ENCODE peak calls at places on chromosome 12, in nine cellular contexts. One of them, this sample, is unnamed.

GRCh38 chr12:52871291-52871961 is 22.6 kb upstream of the KRT78 start:
- DNase-seq in CD4-positive, alpha-beta T cell: no peak
- DNase-seq in RPMI8226: peak
- DNase-seq in heart left ventricle: no peak
- DNase-seq in stimulated activated CD4-positive, alpha-beta T cell treated with anti-CD3 and anti-CD28 coated beads, Interleukin-1b, Interleukin-23, amount 100 ng/mL, for 1 hour: no peak
- DNase-seq in GM19239: no peak
- DNase-seq in anterior cingulate cortex: no peak
- DNase-seq in HEK293T: no peak
- DNase-seq in cardiac muscle cell: no peak
- DNase-seq in this sample: no peak

GRCh38 chr12:131933387-131933786 is 4.3 kb downstream of the PUS1 start:
- DNase-seq in anterior cingulate cortex: no peak
- DNase-seq in heart left ventricle: no peak
- DNase-seq in cardiac muscle cell: no peak
- DNase-seq in RPMI8226: no peak
- DNase-seq in GM19239: no peak
- DNase-seq in HEK293T: no peak
- DNase-seq in stimulated activated CD4-positive, alpha-beta T cell treated with anti-CD3 and anti-CD28 coated beads, Interleukin-1b, Interleukin-23, amount 100 ng/mL, for 1 hour: no peak
- DNase-seq in CD4-positive, alpha-beta T cell: no peak
- DNase-seq in this sample: no peak

GRCh38 chr12:65171073-65171472 is 1.7 kb downstream of the LEMD3 start:
- DNase-seq in CD4-positive, alpha-beta T cell: no peak
- DNase-seq in stimulated activated CD4-positive, alpha-beta T cell treated with anti-CD3 and anti-CD28 coated beads, Interleukin-1b, Interleukin-23, amount 100 ng/mL, for 1 hour: no peak
- DNase-seq in anterior cingulate cortex: no peak
- DNase-seq in cardiac muscle cell: no peak
- DNase-seq in GM19239: no peak
- DNase-seq in RPMI8226: peak
- DNase-seq in heart left ventricle: no peak
- DNase-seq in HEK293T: no peak
- DNase-seq in this sample: no peak

GRCh38 chr12:64781374-64782029 is 22.3 kb upstream of the GNS start:
- DNase-seq in CD4-positive, alpha-beta T cell: peak
- DNase-seq in GM19239: no peak
- DNase-seq in HEK293T: peak
- DNase-seq in stimulated activated CD4-positive, alpha-beta T cell treated with anti-CD3 and anti-CD28 coated beads, Interleukin-1b, Interleukin-23, amount 100 ng/mL, for 1 hour: no peak
- DNase-seq in cardiac muscle cell: no peak
- DNase-seq in RPMI8226: peak
- DNase-seq in anterior cingulate cortex: no peak
- DNase-seq in heart left ventricle: no peak
- DNase-seq in this sample: no peak

GRCh38 chr12:31306871-31307270 is 19.1 kb downstream of the SINHCAF start:
- DNase-seq in stimulated activated CD4-positive, alpha-beta T cell treated with anti-CD3 and anti-CD28 coated beads, Interleukin-1b, Interleukin-23, amount 100 ng/mL, for 1 hour: no peak
- DNase-seq in heart left ventricle: no peak
- DNase-seq in cardiac muscle cell: no peak
- DNase-seq in anterior cingulate cortex: no peak
- DNase-seq in HEK293T: no peak
- DNase-seq in CD4-positive, alpha-beta T cell: no peak
- DNase-seq in RPMI8226: no peak
- DNase-seq in GM19239: no peak
- DNase-seq in this sample: no peak

GRCh38 chr12:4628406-4628805 is 20.4 kb downstream of the AKAP3 start:
- DNase-seq in GM19239: no peak
- DNase-seq in cardiac muscle cell: no peak
- DNase-seq in anterior cingulate cortex: no peak
- DNase-seq in stimulated activated CD4-positive, alpha-beta T cell treated with anti-CD3 and anti-CD28 coated beads, Interleukin-1b, Interleukin-23, amount 100 ng/mL, for 1 hour: no peak
- DNase-seq in heart left ventricle: no peak
- DNase-seq in HEK293T: no peak
- DNase-seq in CD4-positive, alpha-beta T cell: no peak
- DNase-seq in RPMI8226: no peak
- DNase-seq in this sample: no peak

GRCh38 chr12:131114942-131115584 is 161.4 kb downstream of the ADGRD1 start:
- DNase-seq in cardiac muscle cell: no peak
- DNase-seq in RPMI8226: no peak
- DNase-seq in GM19239: no peak
- DNase-seq in stimulated activated CD4-positive, alpha-beta T cell treated with anti-CD3 and anti-CD28 coated beads, Interleukin-1b, Interleukin-23, amount 100 ng/mL, for 1 hour: no peak
- DNase-seq in HEK293T: no peak
- DNase-seq in CD4-positive, alpha-beta T cell: no peak
- DNase-seq in anterior cingulate cortex: no peak
- DNase-seq in heart left ventricle: peak
- DNase-seq in this sample: no peak

GRCh38 chr12:82663893-82664292 is 22.8 kb upstream of the TMTC2 start:
- DNase-seq in GM19239: no peak
- DNase-seq in RPMI8226: no peak
- DNase-seq in stimulated activated CD4-positive, alpha-beta T cell treated with anti-CD3 and anti-CD28 coated beads, Interleukin-1b, Interleukin-23, amount 100 ng/mL, for 1 hour: no peak
- DNase-seq in anterior cingulate cortex: no peak
- DNase-seq in HEK293T: no peak
- DNase-seq in CD4-positive, alpha-beta T cell: no peak
- DNase-seq in heart left ventricle: no peak
- DNase-seq in cardiac muscle cell: no peak
- DNase-seq in this sample: no peak

GRCh38 chr12:116463366-116463765 is 95.8 kb upstream of the MAP1LC3B2 start:
- DNase-seq in GM19239: no peak
- DNase-seq in cardiac muscle cell: no peak
- DNase-seq in CD4-positive, alpha-beta T cell: no peak
- DNase-seq in anterior cingulate cortex: no peak
- DNase-seq in stimulated activated CD4-positive, alpha-beta T cell treated with anti-CD3 and anti-CD28 coated beads, Interleukin-1b, Interleukin-23, amount 100 ng/mL, for 1 hour: no peak
- DNase-seq in heart left ventricle: no peak
- DNase-seq in RPMI8226: no peak
- DNase-seq in HEK293T: no peak
- DNase-seq in this sample: no peak

GRCh38 chr12:2265461-2266167 is 212.8 kb downstream of the CACNA1C start:
- DNase-seq in stimulated activated CD4-positive, alpha-beta T cell treated with anti-CD3 and anti-CD28 coated beads, Interleukin-1b, Interleukin-23, amount 100 ng/mL, for 1 hour: no peak
- DNase-seq in anterior cingulate cortex: no peak
- DNase-seq in heart left ventricle: no peak
- DNase-seq in CD4-positive, alpha-beta T cell: no peak
- DNase-seq in GM19239: no peak
- DNase-seq in HEK293T: no peak
- DNase-seq in RPMI8226: no peak
- DNase-seq in cardiac muscle cell: no peak
- DNase-seq in this sample: no peak

GRCh38 chr12:132839558-132840235 is 11.0 kb upstream of the GOLGA3 start:
- DNase-seq in heart left ventricle: no peak
- DNase-seq in stimulated activated CD4-positive, alpha-beta T cell treated with anti-CD3 and anti-CD28 coated beads, Interleukin-1b, Interleukin-23, amount 100 ng/mL, for 1 hour: no peak
- DNase-seq in cardiac muscle cell: no peak
- DNase-seq in HEK293T: no peak
- DNase-seq in RPMI8226: no peak
- DNase-seq in GM19239: no peak
- DNase-seq in CD4-positive, alpha-beta T cell: no peak
- DNase-seq in anterior cingulate cortex: no peak
- DNase-seq in this sample: no peak

GRCh38 chr12:130158775-130159100 is 3.5 kb upstream of the FZD10 start:
- DNase-seq in stimulated activated CD4-positive, alpha-beta T cell treated with anti-CD3 and anti-CD28 coated beads, Interleukin-1b, Interleukin-23, amount 100 ng/mL, for 1 hour: no peak
- DNase-seq in heart left ventricle: no peak
- DNase-seq in anterior cingulate cortex: no peak
- DNase-seq in CD4-positive, alpha-beta T cell: no peak
- DNase-seq in RPMI8226: no peak
- DNase-seq in cardiac muscle cell: no peak
- DNase-seq in HEK293T: no peak
- DNase-seq in GM19239: no peak
- DNase-seq in this sample: no peak

GRCh38 chr12:132723764-132724140 is 13.1 kb downstream of the PGAM5 start:
- DNase-seq in RPMI8226: no peak
- DNase-seq in stimulated activated CD4-positive, alpha-beta T cell treated with anti-CD3 and anti-CD28 coated beads, Interleukin-1b, Interleukin-23, amount 100 ng/mL, for 1 hour: no peak
- DNase-seq in cardiac muscle cell: no peak
- DNase-seq in heart left ventricle: no peak
- DNase-seq in anterior cingulate cortex: no peak
- DNase-seq in CD4-positive, alpha-beta T cell: no peak
- DNase-seq in HEK293T: no peak
- DNase-seq in GM19239: no peak
- DNase-seq in this sample: no peak

GRCh38 chr12:62127516-62127915 is 132.7 kb upstream of the USP15 start:
- DNase-seq in cardiac muscle cell: no peak
- DNase-seq in GM19239: no peak
- DNase-seq in heart left ventricle: no peak
- DNase-seq in anterior cingulate cortex: no peak
- DNase-seq in HEK293T: no peak
- DNase-seq in CD4-positive, alpha-beta T cell: no peak
- DNase-seq in stimulated activated CD4-positive, alpha-beta T cell treated with anti-CD3 and anti-CD28 coated beads, Interleukin-1b, Interleukin-23, amount 100 ng/mL, for 1 hour: no peak
- DNase-seq in RPMI8226: no peak
- DNase-seq in this sample: no peak

GRCh38 chr12:59587710-59588109 is 8.1 kb upstream of the SLC16A7 start:
- DNase-seq in stimulated activated CD4-positive, alpha-beta T cell treated with anti-CD3 and anti-CD28 coated beads, Interleukin-1b, Interleukin-23, amount 100 ng/mL, for 1 hour: no peak
- DNase-seq in cardiac muscle cell: no peak
- DNase-seq in anterior cingulate cortex: no peak
- DNase-seq in CD4-positive, alpha-beta T cell: no peak
- DNase-seq in heart left ventricle: no peak
- DNase-seq in RPMI8226: no peak
- DNase-seq in GM19239: no peak
- DNase-seq in HEK293T: no peak
- DNase-seq in this sample: no peak

GRCh38 chr12:58540480-58541299 is 379.6 kb downstream of the LRIG3 start:
- DNase-seq in cardiac muscle cell: peak
- DNase-seq in HEK293T: peak
- DNase-seq in anterior cingulate cortex: peak
- DNase-seq in GM19239: no peak
- DNase-seq in RPMI8226: peak
- DNase-seq in CD4-positive, alpha-beta T cell: no peak
- DNase-seq in heart left ventricle: peak
- DNase-seq in stimulated activated CD4-positive, alpha-beta T cell treated with anti-CD3 and anti-CD28 coated beads, Interleukin-1b, Interleukin-23, amount 100 ng/mL, for 1 hour: no peak
- DNase-seq in this sample: peak

GRCh38 chr12:80598004-80598606 is 109.3 kb upstream of the MYF6 start:
- DNase-seq in anterior cingulate cortex: no peak
- DNase-seq in HEK293T: peak
- DNase-seq in heart left ventricle: no peak
- DNase-seq in CD4-positive, alpha-beta T cell: no peak
- DNase-seq in GM19239: no peak
- DNase-seq in RPMI8226: peak
- DNase-seq in cardiac muscle cell: peak
- DNase-seq in stimulated activated CD4-positive, alpha-beta T cell treated with anti-CD3 and anti-CD28 coated beads, Interleukin-1b, Interleukin-23, amount 100 ng/mL, for 1 hour: no peak
- DNase-seq in this sample: no peak

GRCh38 chr12:76113800-76114757 is 29.6 kb upstream of the NAP1L1 start:
- DNase-seq in RPMI8226: no peak
- DNase-seq in anterior cingulate cortex: no peak
- DNase-seq in heart left ventricle: no peak
- DNase-seq in cardiac muscle cell: peak
- DNase-seq in HEK293T: no peak
- DNase-seq in CD4-positive, alpha-beta T cell: no peak
- DNase-seq in stimulated activated CD4-positive, alpha-beta T cell treated with anti-CD3 and anti-CD28 coated beads, Interleukin-1b, Interleukin-23, amount 100 ng/mL, for 1 hour: no peak
- DNase-seq in GM19239: no peak
- DNase-seq in this sample: no peak

GRCh38 chr12:5260591-5261086 is 171.3 kb upstream of the NTF3 start:
- DNase-seq in stimulated activated CD4-positive, alpha-beta T cell treated with anti-CD3 and anti-CD28 coated beads, Interleukin-1b, Interleukin-23, amount 100 ng/mL, for 1 hour: no peak
- DNase-seq in RPMI8226: no peak
- DNase-seq in anterior cingulate cortex: no peak
- DNase-seq in heart left ventricle: no peak
- DNase-seq in GM19239: no peak
- DNase-seq in cardiac muscle cell: no peak
- DNase-seq in CD4-positive, alpha-beta T cell: no peak
- DNase-seq in HEK293T: no peak
- DNase-seq in this sample: no peak

GRCh38 chr12:88559199-88559598 is 21.1 kb downstream of the KITLG start:
- DNase-seq in GM19239: no peak
- DNase-seq in heart left ventricle: no peak
- DNase-seq in CD4-positive, alpha-beta T cell: no peak
- DNase-seq in HEK293T: no peak
- DNase-seq in stimulated activated CD4-positive, alpha-beta T cell treated with anti-CD3 and anti-CD28 coated beads, Interleukin-1b, Interleukin-23, amount 100 ng/mL, for 1 hour: no peak
- DNase-seq in RPMI8226: no peak
- DNase-seq in cardiac muscle cell: peak
- DNase-seq in anterior cingulate cortex: no peak
- DNase-seq in this sample: no peak

GRCh38 chr12:78229491-78230209 is 399.0 kb downstream of the NAV3 start:
- DNase-seq in stimulated activated CD4-positive, alpha-beta T cell treated with anti-CD3 and anti-CD28 coated beads, Interleukin-1b, Interleukin-23, amount 100 ng/mL, for 1 hour: no peak
- DNase-seq in anterior cingulate cortex: no peak
- DNase-seq in heart left ventricle: no peak
- DNase-seq in cardiac muscle cell: peak
- DNase-seq in GM19239: peak
- DNase-seq in CD4-positive, alpha-beta T cell: no peak
- DNase-seq in RPMI8226: peak
- DNase-seq in HEK293T: peak
- DNase-seq in this sample: no peak

GRCh38 chr12:51393676-51394545 is 2.7 kb upstream of the GALNT6 start:
- DNase-seq in GM19239: no peak
- DNase-seq in HEK293T: no peak
- DNase-seq in RPMI8226: no peak
- DNase-seq in CD4-positive, alpha-beta T cell: peak
- DNase-seq in heart left ventricle: peak
- DNase-seq in cardiac muscle cell: no peak
- DNase-seq in stimulated activated CD4-positive, alpha-beta T cell treated with anti-CD3 and anti-CD28 coated beads, Interleukin-1b, Interleukin-23, amount 100 ng/mL, for 1 hour: no peak
- DNase-seq in anterior cingulate cortex: no peak
- DNase-seq in this sample: no peak

GRCh38 chr12:28253175-28253641 is 63.0 kb downstream of the CCDC91 start:
- DNase-seq in RPMI8226: no peak
- DNase-seq in cardiac muscle cell: no peak
- DNase-seq in HEK293T: no peak
- DNase-seq in GM19239: peak
- DNase-seq in anterior cingulate cortex: no peak
- DNase-seq in stimulated activated CD4-positive, alpha-beta T cell treated with anti-CD3 and anti-CD28 coated beads, Interleukin-1b, Interleukin-23, amount 100 ng/mL, for 1 hour: no peak
- DNase-seq in heart left ventricle: no peak
- DNase-seq in CD4-positive, alpha-beta T cell: no peak
- DNase-seq in this sample: no peak

GRCh38 chr12:57822392-57823130 is 4.0 kb upstream of the AVIL start:
- DNase-seq in RPMI8226: no peak
- DNase-seq in CD4-positive, alpha-beta T cell: no peak
- DNase-seq in HEK293T: no peak
- DNase-seq in heart left ventricle: no peak
- DNase-seq in cardiac muscle cell: no peak
- DNase-seq in anterior cingulate cortex: no peak
- DNase-seq in stimulated activated CD4-positive, alpha-beta T cell treated with anti-CD3 and anti-CD28 coated beads, Interleukin-1b, Interleukin-23, amount 100 ng/mL, for 1 hour: no peak
- DNase-seq in GM19239: no peak
- DNase-seq in this sample: no peak

GRCh38 chr12:51232642-51233041 is 6.0 kb upstream of the DAZAP2 start:
- DNase-seq in HEK293T: no peak
- DNase-seq in stimulated activated CD4-positive, alpha-beta T cell treated with anti-CD3 and anti-CD28 coated beads, Interleukin-1b, Interleukin-23, amount 100 ng/mL, for 1 hour: no peak
- DNase-seq in GM19239: no peak
- DNase-seq in anterior cingulate cortex: no peak
- DNase-seq in CD4-positive, alpha-beta T cell: no peak
- DNase-seq in heart left ventricle: no peak
- DNase-seq in RPMI8226: no peak
- DNase-seq in cardiac muscle cell: no peak
- DNase-seq in this sample: no peak

GRCh38 chr12:99732121-99732520 is 84.6 kb downstream of the GARIN6 start:
- DNase-seq in cardiac muscle cell: no peak
- DNase-seq in anterior cingulate cortex: no peak
- DNase-seq in heart left ventricle: no peak
- DNase-seq in CD4-positive, alpha-beta T cell: no peak
- DNase-seq in GM19239: no peak
- DNase-seq in HEK293T: no peak
- DNase-seq in RPMI8226: no peak
- DNase-seq in stimulated activated CD4-positive, alpha-beta T cell treated with anti-CD3 and anti-CD28 coated beads, Interleukin-1b, Interleukin-23, amount 100 ng/mL, for 1 hour: no peak
- DNase-seq in this sample: no peak

GRCh38 chr12:91870872-91871707 is 274.6 kb downstream of the BTG1 start:
- DNase-seq in GM19239: no peak
- DNase-seq in CD4-positive, alpha-beta T cell: no peak
- DNase-seq in heart left ventricle: no peak
- DNase-seq in RPMI8226: no peak
- DNase-seq in HEK293T: no peak
- DNase-seq in stimulated activated CD4-positive, alpha-beta T cell treated with anti-CD3 and anti-CD28 coated beads, Interleukin-1b, Interleukin-23, amount 100 ng/mL, for 1 hour: no peak
- DNase-seq in cardiac muscle cell: no peak
- DNase-seq in anterior cingulate cortex: no peak
- DNase-seq in this sample: no peak

GRCh38 chr12:83865431-83865830 is 1047.2 kb downstream of the SLC6A15 start:
- DNase-seq in stimulated activated CD4-positive, alpha-beta T cell treated with anti-CD3 and anti-CD28 coated beads, Interleukin-1b, Interleukin-23, amount 100 ng/mL, for 1 hour: no peak
- DNase-seq in HEK293T: no peak
- DNase-seq in heart left ventricle: no peak
- DNase-seq in RPMI8226: peak
- DNase-seq in anterior cingulate cortex: no peak
- DNase-seq in CD4-positive, alpha-beta T cell: no peak
- DNase-seq in cardiac muscle cell: no peak
- DNase-seq in GM19239: no peak
- DNase-seq in this sample: no peak

GRCh38 chr12:123388948-123389559 is 5.1 kb downstream of the KMT5A start:
- DNase-seq in stimulated activated CD4-positive, alpha-beta T cell treated with anti-CD3 and anti-CD28 coated beads, Interleukin-1b, Interleukin-23, amount 100 ng/mL, for 1 hour: no peak
- DNase-seq in GM19239: no peak
- DNase-seq in CD4-positive, alpha-beta T cell: no peak
- DNase-seq in RPMI8226: no peak
- DNase-seq in heart left ventricle: no peak
- DNase-seq in cardiac muscle cell: no peak
- DNase-seq in HEK293T: peak
- DNase-seq in anterior cingulate cortex: no peak
- DNase-seq in this sample: no peak

GRCh38 chr12:16352481-16352880 is 5.0 kb downstream of the MGST1 start:
- DNase-seq in anterior cingulate cortex: no peak
- DNase-seq in stimulated activated CD4-positive, alpha-beta T cell treated with anti-CD3 and anti-CD28 coated beads, Interleukin-1b, Interleukin-23, amount 100 ng/mL, for 1 hour: no peak
- DNase-seq in RPMI8226: no peak
- DNase-seq in cardiac muscle cell: peak
- DNase-seq in CD4-positive, alpha-beta T cell: no peak
- DNase-seq in GM19239: no peak
- DNase-seq in heart left ventricle: no peak
- DNase-seq in HEK293T: no peak
- DNase-seq in this sample: no peak

GRCh38 chr12:98416845-98417244 is 98.5 kb upstream of the TMPO start:
- DNase-seq in GM19239: no peak
- DNase-seq in heart left ventricle: no peak
- DNase-seq in HEK293T: no peak
- DNase-seq in CD4-positive, alpha-beta T cell: no peak
- DNase-seq in anterior cingulate cortex: no peak
- DNase-seq in cardiac muscle cell: no peak
- DNase-seq in RPMI8226: peak
- DNase-seq in stimulated activated CD4-positive, alpha-beta T cell treated with anti-CD3 and anti-CD28 coated beads, Interleukin-1b, Interleukin-23, amount 100 ng/mL, for 1 hour: no peak
- DNase-seq in this sample: no peak

This sample was measured in hypothalamus.